ENCODE peak calls at places on chromosomes 16 and 17, in nine cellular contexts. One of them, this sample, is unnamed.

GRCh38 chr17:18877104-18877503 is 19.2 kb downstream of the PRPSAP2 start:
- DNase-seq in mesendoderm: no peak
- DNase-seq in A549: no peak
- DNase-seq in tibial nerve: no peak
- DNase-seq in K562: no peak
- DNase-seq in naive thymus-derived CD4-positive, alpha-beta T cell: no peak
- DNase-seq in tibial artery: no peak
- DNase-seq in CD8-positive, alpha-beta memory T cell: no peak
- DNase-seq in aorta: no peak
- DNase-seq in this sample: no peak

GRCh38 chr17:73722163-73722562 is 77.9 kb upstream of the SDK2 start:
- DNase-seq in mesendoderm: peak; percentile 28
- DNase-seq in tibial artery: no peak
- DNase-seq in A549: no peak
- DNase-seq in tibial nerve: no peak
- DNase-seq in naive thymus-derived CD4-positive, alpha-beta T cell: peak; percentile 72
- DNase-seq in K562: no peak
- DNase-seq in aorta: peak; percentile 27
- DNase-seq in CD8-positive, alpha-beta memory T cell: no peak
- DNase-seq in this sample: no peak

GRCh38 chr17:45371414-45372324 is 54.8 kb upstream of the MAP3K14 start:
- DNase-seq in mesendoderm: peak; percentile 99
- DNase-seq in naive thymus-derived CD4-positive, alpha-beta T cell: no peak
- DNase-seq in tibial nerve: peak; percentile 49
- DNase-seq in K562: no peak
- DNase-seq in aorta: peak; percentile 96
- DNase-seq in CD8-positive, alpha-beta memory T cell: no peak
- DNase-seq in tibial artery: peak; percentile 61
- DNase-seq in A549: peak; percentile 98
- DNase-seq in this sample: peak; percentile 90

GRCh38 chr17:50922107-50922506 is 56.0 kb upstream of the TOB1 start:
- DNase-seq in A549: no peak
- DNase-seq in tibial nerve: no peak
- DNase-seq in aorta: no peak
- DNase-seq in mesendoderm: no peak
- DNase-seq in K562: no peak
- DNase-seq in tibial artery: no peak
- DNase-seq in naive thymus-derived CD4-positive, alpha-beta T cell: no peak
- DNase-seq in CD8-positive, alpha-beta memory T cell: no peak
- DNase-seq in this sample: no peak

GRCh38 chr17:1975573-1975972 is 49.6 kb downstream of the RTN4RL1 start:
- DNase-seq in K562: no peak
- DNase-seq in naive thymus-derived CD4-positive, alpha-beta T cell: no peak
- DNase-seq in A549: no peak
- DNase-seq in mesendoderm: no peak
- DNase-seq in CD8-positive, alpha-beta memory T cell: no peak
- DNase-seq in tibial artery: no peak
- DNase-seq in tibial nerve: no peak
- DNase-seq in aorta: no peak
- DNase-seq in this sample: no peak

GRCh38 chr16:2244301-2244700 is 7.1 kb downstream of the ECI1 start:
- DNase-seq in CD8-positive, alpha-beta memory T cell: no peak
- DNase-seq in A549: no peak
- DNase-seq in mesendoderm: peak; percentile 40
- DNase-seq in naive thymus-derived CD4-positive, alpha-beta T cell: no peak
- DNase-seq in tibial artery: no peak
- DNase-seq in tibial nerve: no peak
- DNase-seq in aorta: no peak
- DNase-seq in K562: no peak
- DNase-seq in this sample: no peak

GRCh38 chr16:11784048-11784780 is 12.8 kb downstream of the ZC3H7A start:
- DNase-seq in A549: no peak
- DNase-seq in tibial artery: no peak
- DNase-seq in mesendoderm: no peak
- DNase-seq in naive thymus-derived CD4-positive, alpha-beta T cell: no peak
- DNase-seq in aorta: no peak
- DNase-seq in tibial nerve: no peak
- DNase-seq in K562: no peak
- DNase-seq in CD8-positive, alpha-beta memory T cell: no peak
- DNase-seq in this sample: no peak

GRCh38 chr17:58231644-58232043 is 6.7 kb upstream of the LPO start:
- DNase-seq in CD8-positive, alpha-beta memory T cell: no peak
- DNase-seq in naive thymus-derived CD4-positive, alpha-beta T cell: no peak
- DNase-seq in tibial artery: no peak
- DNase-seq in K562: no peak
- DNase-seq in mesendoderm: no peak
- DNase-seq in A549: no peak
- DNase-seq in aorta: no peak
- DNase-seq in tibial nerve: no peak
- DNase-seq in this sample: no peak

GRCh38 chr16:30335598-30336474 is 19.3 kb downstream of the CD2BP2 start:
- DNase-seq in mesendoderm: no peak
- DNase-seq in A549: no peak
- DNase-seq in naive thymus-derived CD4-positive, alpha-beta T cell: no peak
- DNase-seq in tibial nerve: no peak
- DNase-seq in CD8-positive, alpha-beta memory T cell: no peak
- DNase-seq in K562: no peak
- DNase-seq in aorta: peak; percentile 69
- DNase-seq in tibial artery: no peak
- DNase-seq in this sample: no peak

GRCh38 chr16:82990155-82990554 is 363.4 kb downstream of the CDH13 start:
- DNase-seq in mesendoderm: peak; percentile 5
- DNase-seq in K562: no peak
- DNase-seq in CD8-positive, alpha-beta memory T cell: no peak
- DNase-seq in A549: no peak
- DNase-seq in naive thymus-derived CD4-positive, alpha-beta T cell: no peak
- DNase-seq in aorta: no peak
- DNase-seq in tibial artery: no peak
- DNase-seq in tibial nerve: no peak
- DNase-seq in this sample: no peak

GRCh38 chr16:19084879-19085278 is 17.5 kb downstream of the COQ7 start:
- DNase-seq in aorta: no peak
- DNase-seq in mesendoderm: no peak
- DNase-seq in K562: no peak
- DNase-seq in tibial artery: no peak
- DNase-seq in tibial nerve: no peak
- DNase-seq in CD8-positive, alpha-beta memory T cell: no peak
- DNase-seq in naive thymus-derived CD4-positive, alpha-beta T cell: no peak
- DNase-seq in A549: no peak
- DNase-seq in this sample: no peak

GRCh38 chr16:48139517-48139916 is 16.3 kb downstream of the ABCC12 start:
- DNase-seq in K562: no peak
- DNase-seq in naive thymus-derived CD4-positive, alpha-beta T cell: no peak
- DNase-seq in aorta: no peak
- DNase-seq in mesendoderm: peak; percentile 40
- DNase-seq in A549: no peak
- DNase-seq in tibial nerve: no peak
- DNase-seq in tibial artery: no peak
- DNase-seq in CD8-positive, alpha-beta memory T cell: no peak
- DNase-seq in this sample: no peak

GRCh38 chr17:55843785-55844184 is 92.9 kb downstream of the PCTP start:
- DNase-seq in aorta: no peak
- DNase-seq in tibial nerve: no peak
- DNase-seq in K562: no peak
- DNase-seq in tibial artery: no peak
- DNase-seq in mesendoderm: no peak
- DNase-seq in naive thymus-derived CD4-positive, alpha-beta T cell: no peak
- DNase-seq in CD8-positive, alpha-beta memory T cell: no peak
- DNase-seq in A549: no peak
- DNase-seq in this sample: no peak

GRCh38 chr17:67433248-67433924 is 56.3 kb downstream of the PITPNC1 start:
- DNase-seq in CD8-positive, alpha-beta memory T cell: no peak
- DNase-seq in naive thymus-derived CD4-positive, alpha-beta T cell: no peak
- DNase-seq in K562: no peak
- DNase-seq in mesendoderm: peak; percentile 36
- DNase-seq in aorta: no peak
- DNase-seq in A549: no peak
- DNase-seq in tibial artery: no peak
- DNase-seq in tibial nerve: no peak
- DNase-seq in this sample: no peak

GRCh38 chr17:41972571-41973411 is 6.2 kb downstream of the CNP start:
- DNase-seq in K562: no peak
- DNase-seq in CD8-positive, alpha-beta memory T cell: no peak
- DNase-seq in tibial artery: no peak
- DNase-seq in A549: no peak
- DNase-seq in naive thymus-derived CD4-positive, alpha-beta T cell: no peak
- DNase-seq in aorta: peak; percentile 76
- DNase-seq in mesendoderm: no peak
- DNase-seq in tibial nerve: no peak
- DNase-seq in this sample: no peak

GRCh38 chr17:79612468-79613194 is 1.8 kb upstream of the RBFOX3 start:
- DNase-seq in aorta: no peak
- DNase-seq in naive thymus-derived CD4-positive, alpha-beta T cell: peak; percentile 6
- DNase-seq in mesendoderm: peak; percentile 80
- DNase-seq in CD8-positive, alpha-beta memory T cell: peak; percentile 40
- DNase-seq in tibial nerve: no peak
- DNase-seq in K562: peak; percentile 81
- DNase-seq in A549: peak; percentile 94
- DNase-seq in tibial artery: no peak
- DNase-seq in this sample: no peak

DNA sequence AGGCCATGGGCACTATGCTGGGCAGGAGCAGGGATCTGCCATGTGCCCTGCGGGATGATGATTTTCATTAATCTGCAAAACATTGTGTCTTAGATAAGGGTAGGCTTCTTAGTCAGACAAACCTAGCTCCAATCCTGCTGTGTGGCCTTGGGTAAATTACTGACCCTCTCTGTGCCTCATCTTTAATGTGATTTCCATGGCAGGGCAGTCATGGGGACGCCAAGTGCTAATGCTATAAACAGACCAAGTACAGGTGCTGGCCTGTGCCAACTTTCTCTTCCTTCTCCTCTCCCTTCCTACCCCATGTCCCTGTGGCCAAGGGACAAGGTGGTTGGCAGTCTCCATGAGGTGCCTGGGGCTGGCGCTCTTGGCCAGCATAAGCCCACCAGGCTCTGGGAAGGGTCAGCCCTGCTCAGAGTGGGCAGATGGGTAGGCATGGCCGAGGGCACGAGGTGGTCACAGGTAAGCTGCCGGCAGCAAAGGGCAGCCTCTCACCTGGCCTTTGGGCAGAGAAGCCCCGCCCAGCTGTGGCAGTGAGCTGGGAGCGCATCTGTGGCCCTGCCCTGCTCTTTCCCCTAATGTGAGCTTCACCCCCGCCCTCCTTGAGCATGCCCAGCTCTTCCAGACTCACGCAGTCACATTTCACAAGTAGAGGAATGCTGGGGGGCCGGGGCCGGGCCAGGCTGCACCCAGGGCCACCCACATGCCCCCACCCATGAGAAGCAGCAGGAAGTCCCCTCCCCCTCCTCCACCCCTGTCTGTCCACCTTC is 40.5 kb upstream of the SLC38A10 start:
- DNase-seq in tibial nerve: no peak
- DNase-seq in K562: no peak
- DNase-seq in naive thymus-derived CD4-positive, alpha-beta T cell: no peak
- DNase-seq in mesendoderm: no peak
- DNase-seq in A549: no peak
- DNase-seq in tibial artery: no peak
- DNase-seq in aorta: no peak
- DNase-seq in CD8-positive, alpha-beta memory T cell: no peak
- DNase-seq in this sample: no peak
- H3K4me1 ChIP-seq in tibial nerve: peaks cover 85% of the 10 kb centered on the region
- H3K4me1 ChIP-seq in K562: peaks cover 3% of the 10 kb centered on the region
- H3K4me1 ChIP-seq in naive thymus-derived CD4-positive, alpha-beta T cell: no peaks in the 10 kb centered on the region
- H3K4me1 ChIP-seq in mesendoderm: peaks cover 9% of the 10 kb centered on the region
- H3K4me1 ChIP-seq in A549: peaks cover 71% of the 10 kb centered on the region
- H3K4me1 ChIP-seq in tibial artery: peaks cover 34% of the 10 kb centered on the region
- H3K4me1 ChIP-seq in aorta: no peaks in the 10 kb centered on the region
- H3K4me1 ChIP-seq in CD8-positive, alpha-beta memory T cell: no peaks in the 10 kb centered on the region
- H3K4me1 ChIP-seq in this sample: peaks cover 34% of the 10 kb centered on the region

DNA sequence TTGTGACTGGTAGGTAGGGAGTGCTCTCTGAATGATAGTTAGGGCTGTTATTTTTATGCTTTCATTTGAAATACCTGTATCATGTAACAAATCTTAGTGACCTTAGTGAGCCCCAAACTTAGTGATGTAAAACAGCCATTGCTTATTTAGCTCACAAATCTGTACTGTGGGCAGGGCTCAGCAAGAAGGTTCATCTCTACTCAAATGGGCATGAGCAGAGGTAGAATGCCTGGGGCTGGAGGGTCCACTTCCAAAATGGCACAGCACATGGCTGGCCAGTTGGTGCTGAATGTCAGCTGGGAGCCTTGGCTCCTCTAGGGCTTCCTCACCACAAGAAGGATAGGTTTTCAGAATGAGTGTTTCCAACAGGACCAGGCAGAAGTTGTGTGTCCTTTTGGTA is 49.3 kb upstream of the FOXF1 start:
- DNase-seq in mesendoderm: no peak
- DNase-seq in tibial artery: no peak
- DNase-seq in CD8-positive, alpha-beta memory T cell: no peak
- DNase-seq in tibial nerve: no peak
- DNase-seq in K562: no peak
- DNase-seq in aorta: no peak
- DNase-seq in A549: no peak
- DNase-seq in naive thymus-derived CD4-positive, alpha-beta T cell: no peak
- DNase-seq in this sample: no peak
- H3K4me1 ChIP-seq in mesendoderm: no peaks in the 10 kb centered on the region
- H3K4me1 ChIP-seq in tibial artery: no peaks in the 10 kb centered on the region
- H3K4me1 ChIP-seq in CD8-positive, alpha-beta memory T cell: no peaks in the 10 kb centered on the region
- H3K4me1 ChIP-seq in tibial nerve: no peaks in the 10 kb centered on the region
- H3K4me1 ChIP-seq in K562: no peaks in the 10 kb centered on the region
- H3K4me1 ChIP-seq in aorta: no peaks in the 10 kb centered on the region
- H3K4me1 ChIP-seq in A549: no peaks in the 10 kb centered on the region
- H3K4me1 ChIP-seq in naive thymus-derived CD4-positive, alpha-beta T cell: no peaks in the 10 kb centered on the region
- H3K4me1 ChIP-seq in this sample: no peaks in the 10 kb centered on the region

GRCh38 chr17:15019158-15019557 is 246.0 kb downstream of the PMP22 start:
- DNase-seq in K562: no peak
- DNase-seq in tibial artery: no peak
- DNase-seq in A549: no peak
- DNase-seq in aorta: no peak
- DNase-seq in tibial nerve: no peak
- DNase-seq in mesendoderm: no peak
- DNase-seq in CD8-positive, alpha-beta memory T cell: no peak
- DNase-seq in naive thymus-derived CD4-positive, alpha-beta T cell: no peak
- DNase-seq in this sample: no peak
- H3K4me1 ChIP-seq in K562: no peaks in the 10 kb centered on the region
- H3K4me1 ChIP-seq in tibial artery: no peaks in the 10 kb centered on the region
- H3K4me1 ChIP-seq in A549: no peaks in the 10 kb centered on the region
- H3K4me1 ChIP-seq in aorta: no peaks in the 10 kb centered on the region
- H3K4me1 ChIP-seq in tibial nerve: no peaks in the 10 kb centered on the region
- H3K4me1 ChIP-seq in mesendoderm: no peaks in the 10 kb centered on the region
- H3K4me1 ChIP-seq in CD8-positive, alpha-beta memory T cell: no peaks in the 10 kb centered on the region
- H3K4me1 ChIP-seq in naive thymus-derived CD4-positive, alpha-beta T cell: no peaks in the 10 kb centered on the region
- H3K4me1 ChIP-seq in this sample: no peaks in the 10 kb centered on the region

DNA sequence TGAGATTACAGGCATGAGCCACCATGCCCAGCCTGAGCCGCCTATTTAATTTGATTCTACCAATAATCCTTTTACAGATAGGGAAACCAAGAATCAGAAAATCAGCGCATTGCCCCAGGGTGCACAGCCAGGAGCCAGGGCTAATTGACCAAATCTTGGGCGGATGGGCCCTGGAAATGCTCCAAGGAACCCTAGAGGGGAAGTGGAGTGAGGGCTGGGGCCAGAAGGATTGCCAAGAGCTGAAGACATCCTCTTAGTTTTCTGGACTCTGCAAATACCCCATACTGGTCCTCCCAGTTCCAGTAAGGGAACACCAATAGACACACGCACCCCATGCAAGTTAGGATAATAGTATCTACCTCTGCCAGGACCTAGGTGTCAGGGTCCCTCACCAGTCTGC is 3.8 kb downstream of the FHOD1 start:
- DNase-seq in mesendoderm: no peak
- DNase-seq in aorta: peak; percentile 68
- DNase-seq in naive thymus-derived CD4-positive, alpha-beta T cell: no peak
- DNase-seq in A549: no peak
- DNase-seq in K562: no peak
- DNase-seq in tibial nerve: no peak
- DNase-seq in CD8-positive, alpha-beta memory T cell: no peak
- DNase-seq in tibial artery: peak; percentile 42
- DNase-seq in this sample: no peak
- H3K4me1 ChIP-seq in mesendoderm: peaks cover 26% of the 10 kb centered on the region
- H3K4me1 ChIP-seq in aorta: no peaks in the 10 kb centered on the region
- H3K4me1 ChIP-seq in naive thymus-derived CD4-positive, alpha-beta T cell: peaks cover 33% of the 10 kb centered on the region
- H3K4me1 ChIP-seq in A549: peaks cover 66% of the 10 kb centered on the region
- H3K4me1 ChIP-seq in K562: peaks cover 67% of the 10 kb centered on the region
- H3K4me1 ChIP-seq in tibial nerve: peaks cover 69% of the 10 kb centered on the region
- H3K4me1 ChIP-seq in CD8-positive, alpha-beta memory T cell: peaks cover 36% of the 10 kb centered on the region
- H3K4me1 ChIP-seq in tibial artery: peaks cover 71% of the 10 kb centered on the region
- H3K4me1 ChIP-seq in this sample: no peaks in the 10 kb centered on the region

This sample was measured in right atrium auricular region.